ENCODE peak calls at places on chromosomes 12 and 14, in five cellular contexts. One of them, this sample, is unnamed.

GRCh38 chr12:47504775-47505446 is 200.9 kb downstream of the RPAP3 start:
- DNase-seq in SK-N-SH: no peak
- DNase-seq in fibroblast of lung: no peak
- DNase-seq in neural progenitor cell: no peak
- DNase-seq in keratinocyte: no peak
- DNase-seq in this sample: no peak

GRCh38 chr14:73695082-73695481 is 19.1 kb downstream of the PNMA1 start:
- DNase-seq in SK-N-SH: no peak
- DNase-seq in keratinocyte: no peak
- DNase-seq in neural progenitor cell: no peak
- DNase-seq in fibroblast of lung: no peak
- DNase-seq in this sample: no peak

GRCh38 chr12:12671850-12672660 is 23.9 kb downstream of the GPR19 start:
- DNase-seq in keratinocyte: no peak
- DNase-seq in neural progenitor cell: no peak
- DNase-seq in SK-N-SH: no peak
- DNase-seq in fibroblast of lung: peak
- DNase-seq in this sample: no peak

GRCh38 chr12:90076851-90077319 is 368.2 kb upstream of the ATP2B1 start:
- DNase-seq in neural progenitor cell: no peak
- DNase-seq in fibroblast of lung: no peak
- DNase-seq in keratinocyte: no peak
- DNase-seq in SK-N-SH: no peak
- DNase-seq in this sample: no peak

GRCh38 chr12:122681814-122682213 is 21.3 kb downstream of the HCAR2 start:
- DNase-seq in neural progenitor cell: no peak
- DNase-seq in SK-N-SH: no peak
- DNase-seq in keratinocyte: no peak
- DNase-seq in fibroblast of lung: peak
- DNase-seq in this sample: peak

GRCh38 chr12:31600252-31600651 is 9.3 kb upstream of the DENND5B start:
- DNase-seq in keratinocyte: no peak
- DNase-seq in fibroblast of lung: no peak
- DNase-seq in neural progenitor cell: no peak
- DNase-seq in SK-N-SH: no peak
- DNase-seq in this sample: no peak

GRCh38 chr12:42893196-42893595 is 303.6 kb upstream of the PRICKLE1 start:
- DNase-seq in fibroblast of lung: no peak
- DNase-seq in SK-N-SH: no peak
- DNase-seq in neural progenitor cell: no peak
- DNase-seq in keratinocyte: no peak
- DNase-seq in this sample: no peak

GRCh38 chr12:115866909-115867525 is 410.5 kb downstream of the MED13L start:
- DNase-seq in neural progenitor cell: peak
- DNase-seq in keratinocyte: no peak
- DNase-seq in SK-N-SH: peak
- DNase-seq in fibroblast of lung: no peak
- DNase-seq in this sample: no peak

GRCh38 chr14:68210729-68211299 is 391.2 kb downstream of the RAD51B start:
- DNase-seq in keratinocyte: peak
- DNase-seq in SK-N-SH: no peak
- DNase-seq in neural progenitor cell: no peak
- DNase-seq in fibroblast of lung: peak
- DNase-seq in this sample: peak

GRCh38 chr12:14417717-14418116 is 52.2 kb downstream of the ATF7IP start:
- DNase-seq in neural progenitor cell: peak
- DNase-seq in keratinocyte: peak
- DNase-seq in fibroblast of lung: peak
- DNase-seq in SK-N-SH: peak
- DNase-seq in this sample: no peak

GRCh38 chr14:86203843-86204242 is 673.9 kb downstream of the FLRT2 start:
- DNase-seq in SK-N-SH: no peak
- DNase-seq in fibroblast of lung: no peak
- DNase-seq in neural progenitor cell: no peak
- DNase-seq in keratinocyte: no peak
- DNase-seq in this sample: no peak

GRCh38 chr14:80587096-80587724 is 354.3 kb downstream of the CEP128 start:
- DNase-seq in neural progenitor cell: peak
- DNase-seq in SK-N-SH: no peak
- DNase-seq in fibroblast of lung: peak
- DNase-seq in keratinocyte: no peak
- DNase-seq in this sample: peak

GRCh38 chr12:64104376-64104775 is 117.7 kb downstream of the KICS2 start:
- DNase-seq in SK-N-SH: no peak
- DNase-seq in neural progenitor cell: no peak
- DNase-seq in fibroblast of lung: peak
- DNase-seq in keratinocyte: peak
- DNase-seq in this sample: no peak

GRCh38 chr12:97572220-97572619 is 109.6 kb downstream of the RMST start:
- DNase-seq in keratinocyte: no peak
- DNase-seq in neural progenitor cell: no peak
- DNase-seq in SK-N-SH: no peak
- DNase-seq in fibroblast of lung: no peak
- DNase-seq in this sample: no peak

GRCh38 chr14:99754141-99755067 is 38.8 kb upstream of the EML1 start:
- DNase-seq in SK-N-SH: no peak
- DNase-seq in neural progenitor cell: peak
- DNase-seq in keratinocyte: no peak
- DNase-seq in fibroblast of lung: no peak
- DNase-seq in this sample: no peak

GRCh38 chr12:27821259-27821973 is 41.4 kb upstream of the MANSC4 start:
- DNase-seq in keratinocyte: peak
- DNase-seq in fibroblast of lung: peak
- DNase-seq in SK-N-SH: peak
- DNase-seq in neural progenitor cell: peak
- DNase-seq in this sample: peak

GRCh38 chr14:70888681-70889175 is 18.5 kb upstream of the PCNX1 start:
- DNase-seq in SK-N-SH: no peak
- DNase-seq in keratinocyte: peak
- DNase-seq in fibroblast of lung: peak
- DNase-seq in neural progenitor cell: no peak
- DNase-seq in this sample: no peak

GRCh38 chr12:64216239-64216638 is 5.9 kb downstream of the KICS2 start:
- DNase-seq in SK-N-SH: no peak
- DNase-seq in keratinocyte: no peak
- DNase-seq in neural progenitor cell: no peak
- DNase-seq in fibroblast of lung: no peak
- DNase-seq in this sample: no peak

GRCh38 chr14:92652413-92653151 is 95.8 kb downstream of the LGMN start:
- DNase-seq in keratinocyte: no peak
- DNase-seq in SK-N-SH: no peak
- DNase-seq in neural progenitor cell: no peak
- DNase-seq in fibroblast of lung: no peak
- DNase-seq in this sample: no peak

GRCh38 chr12:47964102-47964723 is 817 bp downstream of the TMEM106C start:
- DNase-seq in keratinocyte: no peak
- DNase-seq in fibroblast of lung: no peak
- DNase-seq in SK-N-SH: peak
- DNase-seq in neural progenitor cell: peak
- DNase-seq in this sample: no peak

GRCh38 chr12:123076604-123077297 is 74.1 kb downstream of the PITPNM2 start:
- DNase-seq in neural progenitor cell: no peak
- DNase-seq in fibroblast of lung: no peak
- DNase-seq in SK-N-SH: peak
- DNase-seq in keratinocyte: no peak
- DNase-seq in this sample: no peak

GRCh38 chr14:98548071-98548686 is 723.8 kb downstream of the BCL11B start:
- DNase-seq in keratinocyte: no peak
- DNase-seq in SK-N-SH: no peak
- DNase-seq in fibroblast of lung: no peak
- DNase-seq in neural progenitor cell: no peak
- DNase-seq in this sample: no peak

GRCh38 chr14:77120771-77121743 is 20.5 kb downstream of the ZDHHC22 start:
- DNase-seq in keratinocyte: no peak
- DNase-seq in SK-N-SH: no peak
- DNase-seq in fibroblast of lung: no peak
- DNase-seq in neural progenitor cell: no peak
- DNase-seq in this sample: peak

GRCh38 chr14:38065101-38065762 is 142.5 kb upstream of the SSTR1 start:
- DNase-seq in keratinocyte: no peak
- DNase-seq in neural progenitor cell: no peak
- DNase-seq in SK-N-SH: no peak
- DNase-seq in fibroblast of lung: no peak
- DNase-seq in this sample: no peak

GRCh38 chr12:56358836-56359532 is 923 bp downstream of the STAT2 start:
- DNase-seq in neural progenitor cell: no peak
- DNase-seq in keratinocyte: no peak
- DNase-seq in SK-N-SH: no peak
- DNase-seq in fibroblast of lung: peak
- DNase-seq in this sample: no peak

GRCh38 chr12:42698213-42698612 is 108.7 kb upstream of the PRICKLE1 start:
- DNase-seq in keratinocyte: no peak
- DNase-seq in fibroblast of lung: peak
- DNase-seq in neural progenitor cell: no peak
- DNase-seq in SK-N-SH: no peak
- DNase-seq in this sample: no peak

GRCh38 chr12:122215789-122216188 is 10.1 kb downstream of the DIABLO start:
- DNase-seq in fibroblast of lung: peak
- DNase-seq in SK-N-SH: no peak
- DNase-seq in keratinocyte: no peak
- DNase-seq in neural progenitor cell: no peak
- DNase-seq in this sample: no peak

GRCh38 chr12:131619736-131620506 is 91.0 kb upstream of the SFSWAP start:
- DNase-seq in fibroblast of lung: no peak
- DNase-seq in keratinocyte: no peak
- DNase-seq in neural progenitor cell: no peak
- DNase-seq in SK-N-SH: no peak
- DNase-seq in this sample: no peak

GRCh38 chr12:80849367-80849766 is 88.4 kb downstream of the LIN7A start:
- DNase-seq in neural progenitor cell: no peak
- DNase-seq in fibroblast of lung: no peak
- DNase-seq in keratinocyte: no peak
- DNase-seq in SK-N-SH: no peak
- DNase-seq in this sample: no peak

DNA sequence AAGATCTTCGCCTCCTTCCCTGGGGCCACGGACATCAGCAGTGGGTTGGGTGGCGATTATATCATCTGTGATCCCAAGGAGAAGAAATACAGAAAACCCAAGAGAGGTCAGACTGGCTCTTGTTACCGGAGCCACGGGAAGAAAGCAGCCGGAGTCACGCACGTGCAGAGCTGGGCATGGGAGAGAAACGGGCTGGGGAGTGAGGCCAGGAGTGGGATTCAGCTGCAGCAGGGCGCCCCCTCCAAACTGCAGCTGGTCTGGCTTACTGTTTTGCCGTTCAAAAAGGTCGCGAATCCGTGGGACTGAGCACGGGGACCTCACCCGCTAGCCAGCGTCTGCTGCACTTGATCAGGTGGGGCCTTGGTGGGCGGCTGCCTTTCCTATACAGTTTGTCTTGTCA is 206.6 kb upstream of the PRMT8 start:
- DNase-seq in SK-N-SH: no peak
- DNase-seq in keratinocyte: no peak
- DNase-seq in fibroblast of lung: no peak
- DNase-seq in neural progenitor cell: no peak
- DNase-seq in this sample: no peak
- H3K9ac ChIP-seq in SK-N-SH: no peak
- H3K9ac ChIP-seq in keratinocyte: no peak
- H3K9ac ChIP-seq in fibroblast of lung: no peak
- H3K9ac ChIP-seq in neural progenitor cell: no peak
- H3K9ac ChIP-seq in this sample: no peak

DNA sequence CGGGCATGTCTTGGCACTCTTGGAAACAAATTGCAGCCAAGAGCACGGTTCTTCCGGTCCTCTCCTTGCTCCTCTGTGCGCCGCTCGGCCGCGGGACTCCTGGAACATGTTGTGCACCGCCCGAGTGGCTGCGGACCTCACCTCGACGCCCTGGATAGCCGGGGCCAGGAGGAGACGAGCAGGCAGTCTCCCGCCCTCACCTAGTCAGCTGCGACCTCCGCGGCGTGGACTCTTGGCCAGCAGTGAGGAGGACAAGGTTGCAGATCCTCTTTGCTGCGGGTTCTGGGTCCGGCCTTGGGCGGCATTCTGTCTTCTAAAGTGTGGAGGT is 6.6 kb upstream of the PAX9 start:
- DNase-seq in keratinocyte: no peak
- DNase-seq in neural progenitor cell: peak
- DNase-seq in fibroblast of lung: no peak
- DNase-seq in SK-N-SH: no peak
- DNase-seq in this sample: no peak
- TF ChIP-seq CTCF in keratinocyte: no peak
- TF ChIP-seq CTCF in neural progenitor cell: no peak
- TF ChIP-seq CTCF in fibroblast of lung: no peak
- TF ChIP-seq CTCF in SK-N-SH: no peak
- TF ChIP-seq CTCF in this sample: no peak

DNA sequence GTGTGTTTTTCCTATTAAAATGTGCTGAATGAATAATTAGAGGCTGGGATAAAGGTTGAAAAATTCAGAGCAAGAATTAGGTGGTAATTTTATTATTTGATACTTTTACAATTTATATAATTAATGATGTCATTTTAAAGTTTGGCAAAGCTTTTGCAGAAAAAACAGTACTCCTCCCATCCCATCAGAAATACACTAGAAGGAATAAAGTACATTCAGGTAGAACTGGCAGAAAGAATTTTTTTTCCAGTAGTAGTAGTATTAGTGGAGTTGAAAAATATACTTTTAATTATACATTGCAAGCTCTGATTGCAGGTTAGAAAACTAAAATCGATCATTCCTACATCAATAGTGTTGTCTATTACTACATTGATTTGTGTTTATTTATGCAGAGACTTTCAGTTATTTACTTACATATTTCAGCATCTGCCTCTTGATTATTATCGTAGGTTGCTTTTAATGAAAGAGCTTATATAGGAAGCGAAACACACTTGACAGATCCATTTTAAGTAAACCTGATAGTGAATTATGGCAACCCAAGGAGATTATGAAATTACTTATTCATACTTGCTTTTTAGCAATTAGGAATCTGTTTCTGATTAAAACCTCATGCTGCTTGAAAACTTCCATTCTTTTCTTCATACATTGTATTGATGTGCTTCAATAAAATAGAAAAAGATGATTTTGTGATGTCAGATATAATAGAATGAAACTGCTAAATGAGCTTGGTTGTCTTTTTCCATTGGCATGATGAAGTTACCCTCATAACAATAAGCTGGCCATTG is 10.1 kb downstream of the FOXG1 start:
- DNase-seq in keratinocyte: no peak
- DNase-seq in fibroblast of lung: no peak
- DNase-seq in neural progenitor cell: no peak
- DNase-seq in SK-N-SH: no peak
- DNase-seq in this sample: no peak
- H3K9ac ChIP-seq in keratinocyte: no peak
- H3K9ac ChIP-seq in fibroblast of lung: no peak
- H3K9ac ChIP-seq in neural progenitor cell: no peak
- H3K9ac ChIP-seq in SK-N-SH: no peak
- H3K9ac ChIP-seq in this sample: no peak

GRCh38 chr12:54721312-54721711 is 73.1 kb upstream of the DCD start:
- DNase-seq in neural progenitor cell: no peak
- DNase-seq in fibroblast of lung: no peak
- DNase-seq in SK-N-SH: no peak
- DNase-seq in keratinocyte: no peak
- DNase-seq in this sample: no peak

GRCh38 chr12:54725233-54725843 is 77.2 kb upstream of the DCD start:
- DNase-seq in neural progenitor cell: peak
- DNase-seq in SK-N-SH: no peak
- DNase-seq in fibroblast of lung: peak
- DNase-seq in keratinocyte: no peak
- DNase-seq in this sample: no peak

GRCh38 chr12:54719691-54720090 is 71.5 kb upstream of the DCD start:
- DNase-seq in fibroblast of lung: no peak
- DNase-seq in SK-N-SH: no peak
- DNase-seq in keratinocyte: no peak
- DNase-seq in neural progenitor cell: no peak
- DNase-seq in this sample: no peak

GRCh38 chr12:54723653-54724256 is 75.6 kb upstream of the DCD start:
- DNase-seq in neural progenitor cell: peak
- DNase-seq in keratinocyte: no peak
- DNase-seq in SK-N-SH: no peak
- DNase-seq in fibroblast of lung: peak
- DNase-seq in this sample: no peak
- TF ChIP-seq CTCF in neural progenitor cell: peak
- TF ChIP-seq CTCF in keratinocyte: peak
- TF ChIP-seq CTCF in SK-N-SH: peak
- TF ChIP-seq CTCF in fibroblast of lung: peak
- TF ChIP-seq CTCF in this sample: peak

This sample was measured in GM12878.